ENCODE peak calls at places on chromosomes 16 and 17, in seven cellular contexts. F is SK-N-SH, B is IMR-90, K is cardiac muscle cell, Q is fibroblast of lung, W is astrocyte of the spinal cord, A is fibroblast of mammary gland. Z is an unnamed sample.

GRCh38 chr17:70332356-70332755 is 163.0 kb downstream of the KCNJ2 start:
- DNase-seq in F (no peak), B (no peak), K (no peak), Q (no peak), W (no peak), A (no peak), Z (no peak)

GRCh38 chr17:41343031-41343430 is 7.6 kb downstream of the KRT33A start:
- DNase-seq in F (no peak), B (no peak), K (no peak), Q (no peak), W (no peak), A (no peak), Z (no peak)

GRCh38 chr16:57179429-57179828 is 6.4 kb downstream of the PSME3IP1 start:
- DNase-seq in F (peak), B (no peak), K (no peak), Q (no peak), W (no peak), A (no peak), Z (no peak)

GRCh38 chr17:869567-870530 is 87.7 kb downstream of the MRM3 start:
- DNase-seq in F (no peak), B (peak), K (no peak), Q (peak), W (no peak), A (peak), Z (peak)

GRCh38 chr17:39757931-39758873 is 20.5 kb downstream of the GRB7 start:
- DNase-seq in F (no peak), B (no peak), K (no peak), Q (no peak), W (peak), A (no peak), Z (no peak)

GRCh38 chr17:1852327-1852726 is 22.5 kb downstream of the RPA1 start:
- DNase-seq in F (no peak), B (no peak), K (no peak), Q (no peak), W (no peak), A (no peak), Z (no peak)

GRCh38 chr17:12089809-12090384 is 69.2 kb downstream of the MAP2K4 start:
- DNase-seq in F (no peak), B (peak), K (no peak), Q (peak), W (peak), A (peak), Z (peak)

GRCh38 chr16:77613115-77613514 is 109.2 kb upstream of the NUDT7 start:
- DNase-seq in F (no peak), B (no peak), K (no peak), Q (no peak), W (no peak), A (peak), Z (no peak)

GRCh38 chr16:72639494-72639893 is 408.4 kb downstream of the ZFHX3 start:
- DNase-seq in F (no peak), B (no peak), K (no peak), Q (no peak), W (no peak), A (no peak), Z (no peak)

GRCh38 chr17:2777242-2777867 is 18.9 kb upstream of the RAP1GAP2 start:
- DNase-seq in F (no peak), B (no peak), K (no peak), Q (no peak), W (no peak), A (no peak), Z (no peak)

GRCh38 chr17:35449371-35449931 is 885 bp upstream of the SLFN13 start:
- DNase-seq in F (peak), B (no peak), K (peak), Q (peak), W (peak), A (peak), Z (no peak)

GRCh38 chr17:3566551-3566950 is 8.9 kb upstream of the TRPV3 start:
- DNase-seq in F (no peak), B (no peak), K (peak), Q (no peak), W (no peak), A (no peak), Z (no peak)

GRCh38 chr17:7867881-7868329 is 10.1 kb downstream of the CYB5D1 start:
- DNase-seq in F (no peak), B (no peak), K (no peak), Q (no peak), W (no peak), A (no peak), Z (no peak)

GRCh38 chr17:47063475-47063874 is 84.4 kb upstream of the RPRML start:
- DNase-seq in F (no peak), B (no peak), K (no peak), Q (no peak), W (no peak), A (no peak), Z (no peak)

GRCh38 chr17:56596741-56597494 is 3.4 kb downstream of the NOG start:
- DNase-seq in F (peak), B (no peak), K (peak), Q (no peak), W (no peak), A (no peak), Z (peak)

GRCh38 chr16:85524365-85524629 is 88.8 kb upstream of the GSE1 start:
- DNase-seq in F (no peak), B (no peak), K (no peak), Q (no peak), W (no peak), A (no peak), Z (no peak)

GRCh38 chr17:76548378-76549214 is 8.8 kb downstream of the PRCD start:
- DNase-seq in F (no peak), B (no peak), K (no peak), Q (no peak), W (no peak), A (no peak), Z (no peak)

GRCh38 chr17:77893144-77894044 is 65.1 kb upstream of the TNRC6C start:
- DNase-seq in F (no peak), B (no peak), K (no peak), Q (no peak), W (no peak), A (no peak), Z (no peak)

GRCh38 chr16:68090526-68090925 is 5.4 kb downstream of the NFATC3 start:
- DNase-seq in F (no peak), B (no peak), K (no peak), Q (no peak), W (no peak), A (no peak), Z (no peak)

GRCh38 chr17:11031787-11032186 is 193.9 kb upstream of the PIRT start:
- DNase-seq in F (no peak), B (no peak), K (no peak), Q (no peak), W (no peak), A (no peak), Z (no peak)

GRCh38 chr16:27365142-27366089 is 36.6 kb upstream of the IL21R start:
- DNase-seq in F (no peak), B (peak), K (no peak), Q (no peak), W (peak), A (peak), Z (peak)

GRCh38 chr16:7334801-7335560 is 2.3 kb downstream of the RBFOX1 start:
- DNase-seq in F (no peak), B (no peak), K (peak), Q (no peak), W (no peak), A (no peak), Z (no peak)

GRCh38 chr16:57020651-57021050 is 31.3 kb downstream of the NLRC5 start:
- DNase-seq in F (no peak), B (no peak), K (no peak), Q (no peak), W (no peak), A (no peak), Z (no peak)

GRCh38 chr17:58783380-58783779 is 27.7 kb downstream of the PPM1E start:
- DNase-seq in F (no peak), B (no peak), K (no peak), Q (peak), W (no peak), A (no peak), Z (no peak)

GRCh38 chr16:66199189-66199588 is 167.3 kb upstream of the CDH5 start:
- DNase-seq in F (no peak), B (peak), K (no peak), Q (peak), W (peak), A (peak), Z (peak)

GRCh38 chr16:27679899-27680298 is 130.0 kb downstream of the KATNIP start:
- DNase-seq in F (no peak), B (no peak), K (no peak), Q (no peak), W (no peak), A (no peak), Z (no peak)

GRCh38 chr16:67179421-67180080 is 4.2 kb downstream of the MATCAP1 start:
- DNase-seq in F (no peak), B (no peak), K (no peak), Q (no peak), W (no peak), A (no peak), Z (peak)

GRCh38 chr17:49630113-49630900 is 47.6 kb downstream of the SPOP start:
- DNase-seq in F (no peak), B (no peak), K (no peak), Q (no peak), W (no peak), A (no peak), Z (no peak)
- H3K4me3 ChIP-seq in F (no peak), B (no peak), K (no peak), Q (no peak), W (no peak), A (no peak), Z (no peak)

GRCh38 chr17:73560661-73561060 is 83.6 kb downstream of the SDK2 start:
- DNase-seq in F (peak), B (no peak), K (no peak), Q (no peak), W (no peak), A (no peak), Z (no peak)
- TF ChIP-seq CTCF in F (no peak), B (no peak), K (no peak), Q (no peak), W (no peak), A (no peak), Z (no peak)

GRCh38 chr17:21459536-21459935 is 83.4 kb downstream of the KCNJ12 start:
- DNase-seq in F (no peak), B (no peak), K (no peak), Q (no peak), W (no peak), A (no peak), Z (no peak)

GRCh38 chr17:21455761-21456160 is 79.6 kb downstream of the KCNJ12 start:
- DNase-seq in F (no peak), B (no peak), K (no peak), Q (no peak), W (no peak), A (no peak), Z (no peak)

GRCh38 chr17:21458036-21458435 is 81.9 kb downstream of the KCNJ12 start:
- DNase-seq in F (no peak), B (no peak), K (no peak), Q (peak), W (no peak), A (no peak), Z (no peak)

GRCh38 chr17:21460358-21460757 is 84.2 kb downstream of the KCNJ12 start:
- DNase-seq in F (no peak), B (peak), K (no peak), Q (peak), W (peak), A (peak), Z (peak)

DNA sequence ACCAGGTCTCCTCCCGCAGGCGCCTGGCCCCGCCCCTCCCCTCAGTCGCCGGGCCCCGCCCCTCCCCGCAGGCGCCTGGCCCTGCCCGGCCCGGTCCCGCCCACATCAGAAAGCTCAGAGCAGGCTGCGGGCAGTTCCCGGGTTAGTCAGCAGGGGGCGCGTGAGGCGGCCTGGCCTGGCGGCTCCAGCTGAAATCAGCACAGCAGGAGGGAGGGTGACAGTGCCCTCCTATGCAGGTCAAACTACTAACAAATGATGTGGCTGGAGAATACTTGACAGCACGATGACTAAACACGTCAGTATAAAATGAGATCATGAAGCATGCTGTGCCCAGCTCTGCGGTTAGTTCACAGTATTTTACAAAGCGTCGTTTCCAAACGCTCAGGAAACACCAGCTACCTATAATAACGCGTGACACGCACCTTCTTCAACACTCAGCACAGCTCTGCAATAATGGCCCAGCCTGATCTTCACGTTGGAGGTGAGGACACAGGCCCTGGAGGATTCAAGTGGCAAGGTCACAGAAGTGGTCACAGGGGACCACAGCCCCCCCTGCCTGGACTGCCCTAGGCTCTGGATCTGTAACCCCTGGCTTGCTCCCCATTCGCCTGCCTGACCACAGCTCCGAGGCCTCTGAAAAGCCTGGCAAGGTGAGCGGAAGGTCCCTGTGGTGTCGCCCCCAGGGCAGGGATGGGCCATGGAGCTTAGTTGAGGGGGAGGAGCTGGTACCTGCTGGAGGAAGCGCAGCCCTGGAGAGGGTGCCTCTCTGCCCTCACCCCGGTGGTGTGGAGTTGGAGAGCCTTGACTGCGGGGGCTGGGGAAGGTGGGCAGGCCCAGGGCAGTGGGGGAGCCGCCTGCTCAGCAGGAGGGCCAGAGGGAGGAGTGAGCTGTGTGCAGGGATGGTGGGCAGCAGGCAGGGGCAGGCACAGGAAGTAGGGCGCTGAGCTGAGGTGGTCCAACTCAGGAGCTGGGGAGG is 81.2 kb downstream of the KCNJ12 start:
- DNase-seq in F (peak), B (peak), K (peak), Q (peak), W (peak), A (peak), Z (peak)
- H3K4me3 ChIP-seq in F (no peak), B (no peak), K (no peak), Q (no peak), W (no peak), A (no peak), Z (no peak)

DNA sequence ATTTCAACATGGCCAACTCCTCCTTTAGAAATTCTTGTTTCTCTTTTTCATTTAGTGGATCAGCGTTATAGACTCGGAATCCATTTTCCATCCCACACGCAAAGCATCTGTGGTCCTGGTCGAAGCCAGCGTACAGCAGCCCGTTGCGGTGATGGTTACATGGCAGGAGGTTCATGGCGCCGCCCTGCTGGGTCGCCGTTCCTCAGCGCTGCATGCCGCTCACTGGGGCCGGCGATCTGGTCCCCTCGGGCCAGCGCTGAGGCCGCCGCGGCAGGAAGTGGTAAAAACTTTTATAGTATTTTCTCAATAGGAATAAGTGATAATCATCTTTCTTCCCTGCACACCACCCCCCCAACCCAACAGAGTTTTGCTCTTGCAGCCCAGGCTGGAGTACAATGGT is 29.9 kb upstream of the RHOT1 start:
- DNase-seq in F (no peak), B (no peak), K (no peak), Q (no peak), W (no peak), A (no peak), Z (no peak)
- TF ChIP-seq CTCF in F (no peak), B (no peak), K (no peak), Q (no peak), W (no peak), A (no peak), Z (no peak)

DNA sequence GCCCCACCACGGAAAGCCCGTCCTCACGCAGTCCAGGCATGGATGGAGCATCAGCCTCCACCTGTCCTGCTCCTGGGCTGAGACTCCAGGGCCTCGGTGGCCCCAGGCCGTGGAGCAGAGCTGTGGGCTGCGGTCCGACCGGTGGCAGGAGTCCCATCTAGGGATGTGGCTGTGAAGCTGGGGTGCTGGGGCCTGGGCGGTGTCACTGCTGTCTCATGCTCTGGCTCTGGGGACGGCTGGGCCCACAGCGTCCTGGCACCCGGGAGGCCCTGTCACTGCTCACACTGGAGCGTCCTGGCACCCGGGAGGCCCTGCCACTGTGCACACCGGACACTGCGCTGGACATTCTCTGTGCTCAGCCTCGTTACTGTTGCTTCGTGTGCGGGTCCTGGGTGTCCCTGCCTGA is 8.4 kb downstream of the BAIAP2 start:
- DNase-seq in F (no peak), B (no peak), K (no peak), Q (no peak), W (no peak), A (no peak), Z (no peak)
- H3K4me3 ChIP-seq in F (no peak), B (no peak), K (no peak), Q (no peak), W (no peak), A (no peak), Z (no peak)

DNA sequence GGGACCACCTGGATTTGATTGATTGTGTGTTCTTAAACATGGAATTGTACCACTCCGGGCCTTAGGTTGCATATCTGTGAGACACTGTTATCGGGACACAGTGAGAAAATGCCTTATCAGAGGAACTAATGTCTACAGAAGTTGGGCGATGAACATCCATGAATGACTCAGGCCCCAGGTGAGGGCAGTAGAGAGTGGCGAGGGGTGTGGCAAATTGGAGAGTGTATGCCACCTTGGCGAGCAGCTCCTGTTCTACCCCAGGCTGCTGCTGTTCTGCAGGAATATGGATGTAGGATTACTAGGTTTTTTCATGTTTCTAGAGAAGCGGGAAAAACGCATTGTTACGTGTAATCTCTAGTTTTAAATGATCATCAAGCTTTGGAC is 38.8 kb downstream of the CLEC16A start:
- DNase-seq in F (no peak), B (no peak), K (no peak), Q (no peak), W (no peak), A (no peak), Z (no peak)
- TF ChIP-seq CTCF in F (peak), B (no peak), K (no peak), Q (no peak), W (no peak), A (no peak), Z (no peak)

GRCh38 chr17:74433421-74434121 is 1.7 kb downstream of the GPRC5C start:
- DNase-seq in F (no peak), B (no peak), K (peak), Q (no peak), W (no peak), A (peak), Z (no peak)
- H3K4me3 ChIP-seq in F (no peak), B (no peak), K (peak), Q (no peak), W (no peak), A (no peak), Z (no peak)